ENCODE peak calls at places on chromosome 3, in eight cellular contexts. O is upper lobe of right lung, T is brain microvascular endothelial cell, P is pancreas, J is PC-3, D is sigmoid colon, C is kidney epithelial cell, W is SK-N-SH. U is an unnamed sample. For H3K27me3, the result is how much of the 10 kb centered on the place peaks cover.

GRCh38 chr3:128324911-128325592 is 141.6 kb downstream of the DNAJB8 start:
- DNase-seq in O (no peak), T (no peak), P (no peak), J (no peak), D (peak), C (no peak), W (no peak), U (no peak)

GRCh38 chr3:51706788-51707731 is at the start of gene GRM2:
- DNase-seq in O (peak), T (peak), P (peak), J (peak), D (peak), C (peak), W (peak), U (peak)

GRCh38 chr3:180684807-180685206 is 5.5 kb upstream of the CCDC39 start:
- DNase-seq in O (no peak), T (no peak), P (no peak), J (no peak), D (no peak), C (no peak), W (no peak), U (no peak)

GRCh38 chr3:189393598-189393997 is 221.8 kb downstream of the TPRG1 start:
- DNase-seq in O (no peak), T (no peak), P (no peak), J (peak), D (no peak), C (no peak), W (no peak), U (no peak)

GRCh38 chr3:116425126-116425525 is 20.2 kb downstream of the LSAMP start:
- DNase-seq in O (no peak), T (no peak), P (no peak), J (no peak), D (no peak), C (no peak), W (no peak), U (no peak)

GRCh38 chr3:61894988-61895935 is 333.9 kb downstream of the PTPRG start:
- DNase-seq in O (no peak), T (peak), P (peak), J (peak), D (peak), C (peak), W (peak), U (peak)

GRCh38 chr3:166110102-166110501 is 272.9 kb upstream of the BCHE start:
- DNase-seq in O (no peak), T (no peak), P (no peak), J (no peak), D (no peak), C (no peak), W (no peak), U (no peak)

GRCh38 chr3:122357828-122358617 is 25.0 kb downstream of the MIX23 start:
- DNase-seq in O (no peak), T (no peak), P (no peak), J (peak), D (no peak), C (no peak), W (peak), U (peak)

GRCh38 chr3:151037746-151038145 is 47.7 kb upstream of the MED12L start:
- DNase-seq in O (no peak), T (peak), P (no peak), J (peak), D (peak), C (peak), W (no peak), U (no peak)

GRCh38 chr3:138426211-138426610 is 8.2 kb upstream of the ESYT3 start:
- DNase-seq in O (no peak), T (no peak), P (no peak), J (peak), D (no peak), C (no peak), W (no peak), U (no peak)

GRCh38 chr3:16063603-16064002 is 110.9 kb upstream of the GALNT15 start:
- DNase-seq in O (no peak), T (no peak), P (no peak), J (no peak), D (peak), C (no peak), W (no peak), U (no peak)

GRCh38 chr3:33401781-33402180 is 38.4 kb downstream of the UBP1 start:
- DNase-seq in O (no peak), T (peak), P (no peak), J (no peak), D (no peak), C (no peak), W (no peak), U (no peak)

GRCh38 chr3:118977671-118978392 is 56.8 kb downstream of the IGSF11 start:
- DNase-seq in O (no peak), T (no peak), P (no peak), J (no peak), D (no peak), C (no peak), W (no peak), U (no peak)

GRCh38 chr3:10419637-10420232 is 85.7 kb downstream of the ATP2B2 start:
- DNase-seq in O (no peak), T (no peak), P (no peak), J (peak), D (no peak), C (peak), W (no peak), U (no peak)

GRCh38 chr3:10815487-10815886 is 541 bp upstream of the SLC6A11 start:
- DNase-seq in O (no peak), T (no peak), P (no peak), J (no peak), D (no peak), C (no peak), W (no peak), U (no peak)

GRCh38 chr3:58355174-58355573 is 22.5 kb downstream of the PXK start:
- DNase-seq in O (no peak), T (no peak), P (no peak), J (no peak), D (no peak), C (no peak), W (no peak), U (no peak)

DNA sequence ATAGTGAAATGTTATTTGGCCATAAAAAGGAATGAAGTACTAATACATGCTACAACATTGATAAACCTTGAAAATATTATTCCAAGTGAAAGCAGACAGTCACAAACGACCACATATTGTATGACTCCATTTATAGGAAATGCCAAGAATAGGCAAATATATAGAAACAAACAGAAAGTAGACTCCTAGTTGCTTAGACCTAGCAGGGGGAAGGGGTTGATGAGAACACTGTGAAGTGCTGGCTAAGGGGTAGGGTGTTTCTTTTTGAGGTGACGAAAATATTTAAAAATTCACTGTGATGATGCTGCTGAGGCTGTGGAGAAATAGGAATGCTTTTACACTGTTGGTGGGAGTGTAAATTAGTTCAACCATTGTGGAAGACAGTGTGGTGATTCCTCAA is 30.5 kb upstream of the XIRP1 start:
- DNase-seq in O (no peak), T (no peak), P (no peak), J (no peak), D (no peak), C (no peak), W (no peak), U (no peak)
- H3K27me3 ChIP-seq in O (under half), T (under half), P (under half), J (half or more), D (under half), C (under half), W (under half), U (under half)

GRCh38 chr3:146164506-146164905 is 3.5 kb upstream of the PLOD2 start:
- DNase-seq in O (no peak), T (no peak), P (no peak), J (peak), D (no peak), C (no peak), W (no peak), U (no peak)

GRCh38 chr3:146164951-146165350 is 4.0 kb upstream of the PLOD2 start:
- DNase-seq in O (no peak), T (no peak), P (no peak), J (no peak), D (no peak), C (no peak), W (no peak), U (no peak)

GRCh38 chr3:146164071-146164470 is 3.1 kb upstream of the PLOD2 start:
- DNase-seq in O (no peak), T (no peak), P (no peak), J (peak), D (no peak), C (no peak), W (no peak), U (no peak)

GRCh38 chr3:146162561-146162960 is 1.6 kb upstream of the PLOD2 start:
- DNase-seq in O (no peak), T (no peak), P (no peak), J (peak), D (peak), C (no peak), W (no peak), U (no peak)

GRCh38 chr3:146163584-146163983 is 2.6 kb upstream of the PLOD2 start:
- DNase-seq in O (no peak), T (peak), P (no peak), J (peak), D (no peak), C (no peak), W (no peak), U (no peak)
- TF ChIP-seq CTCF in O (peak), T (no peak), P (no peak), J (peak), D (no peak), C (no peak), W (peak), U (no peak)

GRCh38 chr3:46460051-46460450 is 4.7 kb downstream of the LTF start:
- DNase-seq in O (no peak), T (no peak), P (no peak), J (peak), D (no peak), C (no peak), W (no peak), U (no peak)
- H3K27me3 ChIP-seq in O (under half), T (under half), P (under half), J (under half), D (under half), C (under half), W (under half), U (under half)

GRCh38 chr3:194197396-194197960 is 61.5 kb downstream of the HES1 start:
- DNase-seq in O (no peak), T (no peak), P (no peak), J (no peak), D (no peak), C (no peak), W (no peak), U (no peak)
- TF ChIP-seq CTCF in O (no peak), T (no peak), P (no peak), J (no peak), D (no peak), C (no peak), W (no peak), U (no peak)

GRCh38 chr3:64489361-64490044 is 198.3 kb downstream of the ADAMTS9 start:
- DNase-seq in O (peak), T (no peak), P (peak), J (no peak), D (peak), C (peak), W (no peak), U (peak)
- H3K27me3 ChIP-seq in O (under half), T (under half), P (under half), J (under half), D (under half), C (under half), W (under half), U (under half)